ENCODE peak calls at places on chromosomes 11 and 22, in four cellular contexts. One of them, this sample, is unnamed. For H3K4me1, the result is how much of the 10 kb centered on the place peaks cover.

GRCh38 chr22:48979482-48979881 is 848.2 kb downstream of the BRD1 start:
- DNase-seq in CD4-positive, CD25-positive, alpha-beta regulatory T cell: no peak
- DNase-seq in breast epithelium: no peak
- DNase-seq in body of pancreas: no peak
- DNase-seq in this sample: no peak

GRCh38 chr11:25838918-25839611 is 492.9 kb upstream of the ANO3 start:
- DNase-seq in CD4-positive, CD25-positive, alpha-beta regulatory T cell: no peak
- DNase-seq in breast epithelium: no peak
- DNase-seq in body of pancreas: no peak
- DNase-seq in this sample: no peak

GRCh38 chr22:50247748-50248147 is 2.9 kb upstream of the TUBGCP6 start:
- DNase-seq in CD4-positive, CD25-positive, alpha-beta regulatory T cell: peak
- DNase-seq in breast epithelium: no peak
- DNase-seq in body of pancreas: peak
- DNase-seq in this sample: no peak

GRCh38 chr11:88631497-88631896 is 294.0 kb upstream of the CTSC start:
- DNase-seq in CD4-positive, CD25-positive, alpha-beta regulatory T cell: no peak
- DNase-seq in breast epithelium: no peak
- DNase-seq in body of pancreas: no peak
- DNase-seq in this sample: no peak

GRCh38 chr11:126282361-126282741 is 542 bp upstream of the TIRAP start:
- DNase-seq in CD4-positive, CD25-positive, alpha-beta regulatory T cell: peak
- DNase-seq in breast epithelium: no peak
- DNase-seq in body of pancreas: peak
- DNase-seq in this sample: peak

GRCh38 chr11:10051868-10052586 is 242.0 kb downstream of the SBF2 start:
- DNase-seq in CD4-positive, CD25-positive, alpha-beta regulatory T cell: no peak
- DNase-seq in breast epithelium: no peak
- DNase-seq in body of pancreas: no peak
- DNase-seq in this sample: peak

GRCh38 chr11:86291466-86292262 is 10.4 kb upstream of the HIKESHI start:
- DNase-seq in CD4-positive, CD25-positive, alpha-beta regulatory T cell: peak
- DNase-seq in breast epithelium: no peak
- DNase-seq in body of pancreas: peak
- DNase-seq in this sample: peak

GRCh38 chr11:112499153-112499907 is 238.7 kb upstream of the PLET1 start:
- DNase-seq in CD4-positive, CD25-positive, alpha-beta regulatory T cell: no peak
- DNase-seq in breast epithelium: no peak
- DNase-seq in body of pancreas: no peak
- DNase-seq in this sample: no peak

GRCh38 chr11:44313701-44314489 is 4.0 kb upstream of the ALX4 start:
- DNase-seq in CD4-positive, CD25-positive, alpha-beta regulatory T cell: no peak
- DNase-seq in breast epithelium: peak
- DNase-seq in body of pancreas: no peak
- DNase-seq in this sample: no peak

GRCh38 chr11:120178441-120179070 is 32.3 kb upstream of the OAF start:
- DNase-seq in CD4-positive, CD25-positive, alpha-beta regulatory T cell: no peak
- DNase-seq in breast epithelium: no peak
- DNase-seq in body of pancreas: no peak
- DNase-seq in this sample: no peak

GRCh38 chr22:33063611-33064010 is 5.4 kb upstream of the SYN3 start:
- DNase-seq in CD4-positive, CD25-positive, alpha-beta regulatory T cell: no peak
- DNase-seq in breast epithelium: no peak
- DNase-seq in body of pancreas: no peak
- DNase-seq in this sample: no peak

GRCh38 chr11:57751676-57752253 is at the start of gene BTBD18:
- DNase-seq in CD4-positive, CD25-positive, alpha-beta regulatory T cell: no peak
- DNase-seq in breast epithelium: no peak
- DNase-seq in body of pancreas: peak
- DNase-seq in this sample: peak

GRCh38 chr11:85029964-85030363 is 597.2 kb downstream of the DLG2 start:
- DNase-seq in CD4-positive, CD25-positive, alpha-beta regulatory T cell: no peak
- DNase-seq in breast epithelium: no peak
- DNase-seq in body of pancreas: no peak
- DNase-seq in this sample: no peak

GRCh38 chr22:27399161-27399560 is 402.4 kb downstream of the MN1 start:
- DNase-seq in CD4-positive, CD25-positive, alpha-beta regulatory T cell: no peak
- DNase-seq in breast epithelium: no peak
- DNase-seq in body of pancreas: no peak
- DNase-seq in this sample: no peak

GRCh38 chr22:20783844-20784723 is 10.2 kb downstream of the SERPIND1 start:
- DNase-seq in CD4-positive, CD25-positive, alpha-beta regulatory T cell: peak
- DNase-seq in breast epithelium: no peak
- DNase-seq in body of pancreas: peak
- DNase-seq in this sample: peak

GRCh38 chr11:5196067-5196466 is 4.4 kb downstream of the OR51V1 start:
- DNase-seq in CD4-positive, CD25-positive, alpha-beta regulatory T cell: no peak
- DNase-seq in breast epithelium: no peak
- DNase-seq in body of pancreas: no peak
- DNase-seq in this sample: no peak

GRCh38 chr22:33894515-33894914 is 25.8 kb downstream of the LARGE1 start:
- DNase-seq in CD4-positive, CD25-positive, alpha-beta regulatory T cell: no peak
- DNase-seq in breast epithelium: no peak
- DNase-seq in body of pancreas: no peak
- DNase-seq in this sample: no peak

GRCh38 chr11:115503083-115503885 is 931 bp downstream of the CADM1 start:
- DNase-seq in CD4-positive, CD25-positive, alpha-beta regulatory T cell: no peak
- DNase-seq in breast epithelium: peak
- DNase-seq in body of pancreas: peak
- DNase-seq in this sample: peak

GRCh38 chr22:19041403-19042074 is 80.7 kb downstream of the DGCR2 start:
- DNase-seq in CD4-positive, CD25-positive, alpha-beta regulatory T cell: no peak
- DNase-seq in breast epithelium: no peak
- DNase-seq in body of pancreas: no peak
- DNase-seq in this sample: no peak

GRCh38 chr22:30968015-30968923 is at the start of gene MORC2:
- DNase-seq in CD4-positive, CD25-positive, alpha-beta regulatory T cell: no peak
- DNase-seq in breast epithelium: no peak
- DNase-seq in body of pancreas: peak
- DNase-seq in this sample: peak

GRCh38 chr22:50200333-50201190 is at the start of gene SELENOO:
- DNase-seq in CD4-positive, CD25-positive, alpha-beta regulatory T cell: peak
- DNase-seq in breast epithelium: peak
- DNase-seq in body of pancreas: peak
- DNase-seq in this sample: peak

GRCh38 chr11:47409440-47410403 is 1.3 kb downstream of the SLC39A13 start:
- DNase-seq in CD4-positive, CD25-positive, alpha-beta regulatory T cell: no peak
- DNase-seq in breast epithelium: no peak
- DNase-seq in body of pancreas: no peak
- DNase-seq in this sample: no peak

GRCh38 chr11:118939948-118940598 is 14.3 kb upstream of the BCL9L start:
- DNase-seq in CD4-positive, CD25-positive, alpha-beta regulatory T cell: peak
- DNase-seq in breast epithelium: no peak
- DNase-seq in body of pancreas: no peak
- DNase-seq in this sample: peak

GRCh38 chr22:37850801-37851200 is 1.6 kb downstream of the EIF3L start:
- DNase-seq in CD4-positive, CD25-positive, alpha-beta regulatory T cell: no peak
- DNase-seq in breast epithelium: no peak
- DNase-seq in body of pancreas: no peak
- DNase-seq in this sample: no peak
- H3K4me1 ChIP-seq in CD4-positive, CD25-positive, alpha-beta regulatory T cell: under half
- H3K4me1 ChIP-seq in breast epithelium: under half
- H3K4me1 ChIP-seq in body of pancreas: half or more
- H3K4me1 ChIP-seq in this sample: under half

DNA sequence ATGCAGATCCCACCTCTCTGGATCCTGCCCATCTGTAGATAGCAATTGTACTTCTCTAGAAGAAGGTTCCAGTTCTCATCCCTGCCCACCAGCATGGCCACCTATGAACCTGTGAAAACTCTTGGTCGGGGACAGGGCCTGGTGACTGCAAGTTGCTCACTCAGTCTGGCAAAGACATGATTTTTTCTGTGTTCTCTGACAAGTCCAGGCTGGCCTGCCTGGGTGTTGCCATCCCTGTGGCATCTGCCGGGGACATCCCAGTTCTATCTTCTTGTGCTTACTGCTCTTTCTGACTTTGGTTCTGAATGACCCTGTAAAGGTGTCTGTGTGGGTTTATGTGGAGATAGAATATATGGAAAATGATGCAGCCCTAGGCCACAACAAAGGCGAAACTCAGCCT is 545.8 kb downstream of the INSC start:
- DNase-seq in CD4-positive, CD25-positive, alpha-beta regulatory T cell: no peak
- DNase-seq in breast epithelium: no peak
- DNase-seq in body of pancreas: no peak
- DNase-seq in this sample: no peak
- H3K4me1 ChIP-seq in CD4-positive, CD25-positive, alpha-beta regulatory T cell: under half
- H3K4me1 ChIP-seq in breast epithelium: under half
- H3K4me1 ChIP-seq in body of pancreas: under half
- H3K4me1 ChIP-seq in this sample: under half

GRCh38 chr11:96241351-96241841 is 101.6 kb downstream of the MAML2 start:
- DNase-seq in CD4-positive, CD25-positive, alpha-beta regulatory T cell: no peak
- DNase-seq in breast epithelium: no peak
- DNase-seq in body of pancreas: no peak
- DNase-seq in this sample: no peak

GRCh38 chr11:96238563-96239166 is 104.3 kb downstream of the MAML2 start:
- DNase-seq in CD4-positive, CD25-positive, alpha-beta regulatory T cell: no peak
- DNase-seq in breast epithelium: no peak
- DNase-seq in body of pancreas: no peak
- DNase-seq in this sample: no peak

GRCh38 chr11:96246718-96247540 is 96.1 kb downstream of the MAML2 start:
- DNase-seq in CD4-positive, CD25-positive, alpha-beta regulatory T cell: no peak
- DNase-seq in breast epithelium: no peak
- DNase-seq in body of pancreas: no peak
- DNase-seq in this sample: no peak

GRCh38 chr11:96242191-96242845 is 100.7 kb downstream of the MAML2 start:
- DNase-seq in CD4-positive, CD25-positive, alpha-beta regulatory T cell: no peak
- DNase-seq in breast epithelium: no peak
- DNase-seq in body of pancreas: no peak
- DNase-seq in this sample: no peak

DNA sequence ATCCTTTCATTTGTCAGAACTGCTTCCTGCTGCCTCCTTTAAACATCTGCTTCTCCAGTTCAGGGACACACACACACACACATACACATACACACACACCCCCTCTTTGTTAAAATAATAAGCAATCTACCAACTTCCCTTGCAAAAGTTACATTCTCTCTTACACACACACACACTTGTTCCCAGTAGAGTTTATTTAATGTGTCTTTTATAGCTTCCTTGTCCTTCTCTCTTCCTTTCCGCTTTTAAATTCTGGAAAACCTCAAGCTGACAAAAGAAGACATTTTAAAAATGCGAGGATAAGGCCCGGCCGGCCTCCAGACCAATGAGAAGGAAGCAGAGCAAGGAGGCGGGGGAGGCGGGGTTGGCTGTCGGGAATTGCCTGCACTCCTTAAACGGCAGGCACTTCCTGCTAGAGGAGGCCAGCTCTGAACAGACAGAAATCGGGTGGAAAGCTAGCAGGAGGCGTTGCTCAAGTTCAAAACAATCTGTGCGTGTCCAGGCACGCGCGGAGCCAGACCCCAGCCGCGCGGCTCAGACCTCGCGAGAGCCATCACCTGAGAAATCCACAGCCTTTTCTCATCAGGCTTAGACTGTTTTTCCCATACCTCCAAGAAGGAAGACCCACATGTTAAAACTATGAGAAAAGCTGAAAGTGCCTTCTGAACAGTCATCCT is 99.9 kb downstream of the MAML2 start:
- DNase-seq in CD4-positive, CD25-positive, alpha-beta regulatory T cell: peak
- DNase-seq in breast epithelium: peak
- DNase-seq in body of pancreas: peak
- DNase-seq in this sample: peak
- H3K4me1 ChIP-seq in CD4-positive, CD25-positive, alpha-beta regulatory T cell: under half
- H3K4me1 ChIP-seq in breast epithelium: under half
- H3K4me1 ChIP-seq in body of pancreas: under half
- H3K4me1 ChIP-seq in this sample: under half

DNA sequence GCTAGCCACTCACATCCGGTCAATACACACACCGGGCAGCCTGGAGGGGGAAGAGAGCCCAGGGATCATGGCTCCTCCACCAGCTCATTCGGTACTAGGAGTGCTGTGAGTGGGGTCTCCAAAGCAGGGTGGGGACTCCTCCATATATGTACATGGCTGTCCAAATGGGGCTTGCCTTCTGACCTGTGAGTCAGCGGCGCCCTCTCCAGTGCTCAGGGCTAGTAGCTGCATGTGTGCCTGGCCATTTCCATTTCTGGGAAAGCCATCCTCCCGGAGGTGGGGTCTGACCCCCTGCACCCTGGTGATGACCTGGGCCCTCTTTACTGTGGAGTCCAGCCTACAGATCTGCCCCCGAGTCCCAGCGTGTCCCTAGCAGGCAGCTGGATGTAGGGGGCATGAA is 181.9 kb downstream of the CEP164 start:
- DNase-seq in CD4-positive, CD25-positive, alpha-beta regulatory T cell: no peak
- DNase-seq in breast epithelium: no peak
- DNase-seq in body of pancreas: no peak
- DNase-seq in this sample: no peak
- H3K4me1 ChIP-seq in CD4-positive, CD25-positive, alpha-beta regulatory T cell: under half
- H3K4me1 ChIP-seq in breast epithelium: under half
- H3K4me1 ChIP-seq in body of pancreas: under half
- H3K4me1 ChIP-seq in this sample: under half

DNA sequence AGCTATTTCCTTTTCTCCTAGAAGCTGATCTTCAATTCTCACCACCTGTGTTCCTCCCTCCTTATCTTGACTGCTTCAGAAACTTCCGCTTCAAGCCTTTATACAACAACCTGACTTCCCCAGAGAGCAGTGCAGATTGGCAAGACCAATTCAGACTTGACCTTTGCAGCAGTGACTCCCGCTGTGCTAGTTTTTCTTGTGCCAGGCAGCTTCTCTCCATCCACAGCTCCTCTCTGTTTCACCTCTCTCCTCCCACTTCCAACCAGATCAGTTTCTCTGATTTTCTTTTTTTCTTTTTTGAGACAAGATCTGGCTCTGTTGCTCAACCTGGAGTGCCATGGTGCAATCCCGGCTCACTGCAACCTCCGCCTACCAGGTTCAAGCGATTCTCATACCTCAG is 74.3 kb downstream of the GRAMD1B start:
- DNase-seq in CD4-positive, CD25-positive, alpha-beta regulatory T cell: no peak
- DNase-seq in breast epithelium: no peak
- DNase-seq in body of pancreas: no peak
- DNase-seq in this sample: no peak
- H3K4me1 ChIP-seq in CD4-positive, CD25-positive, alpha-beta regulatory T cell: under half
- H3K4me1 ChIP-seq in breast epithelium: under half
- H3K4me1 ChIP-seq in body of pancreas: under half
- H3K4me1 ChIP-seq in this sample: under half

GRCh38 chr11:76783901-76784813 is 1.0 kb downstream of the TSKU start:
- DNase-seq in CD4-positive, CD25-positive, alpha-beta regulatory T cell: no peak
- DNase-seq in breast epithelium: peak
- DNase-seq in body of pancreas: peak
- DNase-seq in this sample: peak

GRCh38 chr11:76786053-76787014 is 3.2 kb downstream of the TSKU start:
- DNase-seq in CD4-positive, CD25-positive, alpha-beta regulatory T cell: no peak
- DNase-seq in breast epithelium: no peak
- DNase-seq in body of pancreas: peak
- DNase-seq in this sample: no peak

GRCh38 chr11:76783294-76783900 is at the start of gene TSKU:
- DNase-seq in CD4-positive, CD25-positive, alpha-beta regulatory T cell: no peak
- DNase-seq in breast epithelium: no peak
- DNase-seq in body of pancreas: peak
- DNase-seq in this sample: no peak

GRCh38 chr11:76787271-76787670 is 4.1 kb downstream of the TSKU start:
- DNase-seq in CD4-positive, CD25-positive, alpha-beta regulatory T cell: no peak
- DNase-seq in breast epithelium: peak
- DNase-seq in body of pancreas: no peak
- DNase-seq in this sample: no peak

GRCh38 chr11:76785513-76785912 is 2.4 kb downstream of the TSKU start:
- DNase-seq in CD4-positive, CD25-positive, alpha-beta regulatory T cell: no peak
- DNase-seq in breast epithelium: no peak
- DNase-seq in body of pancreas: no peak
- DNase-seq in this sample: no peak
- H3K4me1 ChIP-seq in CD4-positive, CD25-positive, alpha-beta regulatory T cell: under half
- H3K4me1 ChIP-seq in breast epithelium: half or more
- H3K4me1 ChIP-seq in body of pancreas: half or more
- H3K4me1 ChIP-seq in this sample: under half